ENCODE peak calls at places on chromosomes 13 and 19, in ten cellular contexts. L is CD8-positive, alpha-beta T cell; R is foreskin keratinocyte; Z is tibial nerve; S is psoas muscle; P is H9; N is heart right ventricle; F is ascending aorta; D is cardiac muscle cell; O is mammary epithelial cell. Q is an unnamed sample.
A peak's percentile ranks its signal among the peaks of the same experiment; 100 is the strongest.

GRCh38 chr13:41274881-41275280 is 11.5 kb upstream of the MTRF1 start:
- DNase-seq in P (no peak), R (no peak), F (no peak), L (no peak), O (no peak), N (no peak), S (no peak), Z (no peak), D (no peak), Q (no peak)

GRCh38 chr13:21689097-21689496 is 18.2 kb downstream of the FGF9 start:
- DNase-seq in F (no peak), S (no peak), Z (no peak), O (no peak), P (no peak), D (peak; percentile 26), N (no peak), L (no peak), R (no peak), Q (no peak)

GRCh38 chr19:41621654-41622053 is 5.2 kb downstream of the CEACAM4 start:
- DNase-seq in L (no peak), N (no peak), O (no peak), D (no peak), R (no peak), F (no peak), P (peak; percentile 17), S (no peak), Z (no peak), Q (no peak)

GRCh38 chr19:16394681-16395375 is 70.2 kb downstream of the KLF2 start:
- DNase-seq in O (no peak), R (no peak), D (no peak), L (no peak), F (no peak), N (no peak), Z (no peak), S (peak; percentile 38), P (no peak), Q (no peak)

GRCh38 chr13:50580684-50581305 is 262.7 kb downstream of the DLEU7 start:
- DNase-seq in R (peak; percentile 39), D (peak; percentile 56), S (no peak), F (no peak), Z (no peak), L (no peak), O (no peak), P (no peak), N (no peak), Q (no peak)

GRCh38 chr13:52999093-52999696 is 29.4 kb upstream of the OLFM4 start:
- DNase-seq in Z (no peak), D (no peak), L (no peak), S (no peak), R (no peak), N (no peak), P (no peak), F (no peak), O (no peak), Q (no peak)

GRCh38 chr13:69809152-69809551 is 298.5 kb upstream of the ATXN8OS start:
- DNase-seq in F (no peak), D (no peak), N (no peak), R (no peak), Z (no peak), L (no peak), P (no peak), S (no peak), O (no peak), Q (no peak)

GRCh38 chr19:56253737-56254136 is 18.8 kb upstream of the EDDM13 start:
- DNase-seq in S (no peak), Z (no peak), N (no peak), L (no peak), O (peak; percentile 42), P (no peak), F (no peak), R (peak; percentile 48), D (peak; percentile 26), Q (no peak)

GRCh38 chr19:29645911-29646310 is 19.4 kb upstream of the PLEKHF1 start:
- DNase-seq in D (no peak), S (peak; percentile 58), O (peak; percentile 72), Z (no peak), N (peak; percentile 64), L (no peak), P (no peak), F (no peak), R (peak; percentile 68), Q (peak; percentile 34)

GRCh38 chr19:44943801-44944249 is 1.8 kb downstream of the APOC4 start:
- DNase-seq in R (no peak), L (no peak), D (no peak), O (peak; percentile 14), P (no peak), F (peak; percentile 77), Z (peak; percentile 35), N (peak; percentile 25), S (peak; percentile 68), Q (peak; percentile 14)

GRCh38 chr13:66994097-66994496 is 236.0 kb downstream of the PCDH9 start:
- DNase-seq in O (peak; percentile 66), S (peak; percentile 61), Z (peak; percentile 28), L (no peak), F (peak; percentile 80), N (peak; percentile 50), D (peak; percentile 82), P (peak; percentile 85), R (peak; percentile 56), Q (no peak)

DNA sequence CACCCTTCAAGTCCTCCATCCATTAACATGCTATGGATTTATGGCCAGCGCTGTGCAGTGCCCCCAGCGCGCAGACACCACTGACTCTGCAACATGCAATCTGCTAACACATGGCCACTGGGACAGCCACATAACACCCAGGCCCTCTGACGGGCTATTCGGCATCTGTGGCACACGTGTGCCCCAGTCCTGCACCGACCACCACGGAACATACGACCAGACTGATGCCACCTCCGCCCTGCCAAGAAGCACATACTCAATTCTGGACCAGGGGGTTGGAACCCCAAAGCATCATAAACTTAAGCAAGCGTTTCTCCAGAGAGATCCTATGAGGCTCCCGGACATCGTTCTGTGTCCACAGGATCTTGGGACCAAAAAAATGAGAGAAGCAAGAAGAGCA is 9.8 kb downstream of the STK24 start:
- DNase-seq in L (no peak), Z (no peak), D (no peak), R (no peak), P (no peak), N (no peak), F (no peak), O (no peak), S (no peak), Q (no peak)
- H3K4me1 ChIP-seq in L (peaks cover 86% of the 10 kb centered on the region), Z (peaks cover 75% of the 10 kb centered on the region), D (peaks cover 29% of the 10 kb centered on the region), R (peaks cover 48% of the 10 kb centered on the region), P (peaks cover 32% of the 10 kb centered on the region), N (peaks cover 94% of the 10 kb centered on the region), F (no peaks in the 10 kb centered on the region), O (peaks cover 40% of the 10 kb centered on the region), S (peaks cover 57% of the 10 kb centered on the region), Q (peaks cover 85% of the 10 kb centered on the region)

GRCh38 chr19:10270616-10271394 is at the start of gene ICAM1:
- DNase-seq in R (no peak), L (peak; percentile 80), D (no peak), F (peak; percentile 87), N (peak; percentile 83), Z (peak; percentile 50), S (peak; percentile 89), O (peak; percentile 33), P (peak; percentile 88), Q (peak; percentile 50)
- TF ChIP-seq CTCF in R (no peak), L (peak; percentile 24), D (no peak), F (no peak), N (no peak), Z (peak; percentile 47), S (no peak), O (no peak), P (peak; percentile 27), Q (no peak)

GRCh38 chr13:98564204-98564603 is 12.7 kb downstream of the STK24 start:
- DNase-seq in L (no peak), P (no peak), Z (no peak), R (no peak), S (no peak), F (no peak), D (no peak), O (no peak), N (no peak), Q (no peak)
- H3K27ac ChIP-seq in L (no peak overlapping the region), P (no peak overlapping the region), Z (no peak overlapping the region), R (no peak overlapping the region), S (no peak overlapping the region), F (no peak overlapping the region), D (no peak overlapping the region), O (no peak overlapping the region), N (no peak overlapping the region), Q (no peak overlapping the region)

GRCh38 chr13:33645591-33646554 is 172.1 kb upstream of the RFC3 start:
- DNase-seq in S (no peak), N (no peak), Z (no peak), P (no peak), L (no peak), D (no peak), F (no peak), R (no peak), O (no peak), Q (no peak)

GRCh38 chr13:33651766-33652165 is 166.2 kb upstream of the RFC3 start:
- DNase-seq in L (no peak), F (no peak), S (no peak), D (no peak), R (no peak), N (no peak), P (no peak), Z (no peak), O (no peak), Q (no peak)

GRCh38 chr13:33644607-33645543 is 173.1 kb upstream of the RFC3 start:
- DNase-seq in L (no peak), O (peak; percentile 39), P (no peak), Z (no peak), R (no peak), D (no peak), N (no peak), F (no peak), S (no peak), Q (peak; percentile 32)

GRCh38 chr13:33649212-33649917 is 168.6 kb upstream of the RFC3 start:
- DNase-seq in F (no peak), L (no peak), D (no peak), R (no peak), Z (no peak), S (no peak), P (no peak), N (no peak), O (no peak), Q (no peak)
- H3K4me1 ChIP-seq in F (no peaks in the 10 kb centered on the region), L (no peaks in the 10 kb centered on the region), D (no peaks in the 10 kb centered on the region), R (no peaks in the 10 kb centered on the region), Z (no peaks in the 10 kb centered on the region), S (peaks cover 3% of the 10 kb centered on the region), P (no peaks in the 10 kb centered on the region), N (peaks cover 13% of the 10 kb centered on the region), O (no peaks in the 10 kb centered on the region), Q (peaks cover 8% of the 10 kb centered on the region)

Q was measured in gastrocnemius medialis.